ENCODE peak calls at places on chromosomes 11 and 22, in eight cellular contexts. One of them, this sample, is unnamed.

GRCh38 chr11:71927813-71928738 is at the start of gene XNDC1N:
- DNase-seq in lower leg skin: peak
- DNase-seq in endodermal cell: peak
- DNase-seq in Caco-2: peak
- DNase-seq in mucosa of descending colon: peak
- DNase-seq in upper lobe of right lung: peak
- DNase-seq in BJ: peak
- DNase-seq in BE2C: peak
- DNase-seq in this sample: peak

GRCh38 chr11:70290341-70291065 is 20.0 kb downstream of the PPFIA1 start:
- DNase-seq in lower leg skin: no peak
- DNase-seq in endodermal cell: no peak
- DNase-seq in Caco-2: no peak
- DNase-seq in mucosa of descending colon: no peak
- DNase-seq in upper lobe of right lung: no peak
- DNase-seq in BJ: no peak
- DNase-seq in BE2C: no peak
- DNase-seq in this sample: no peak

GRCh38 chr11:133821776-133822175 is 23.5 kb downstream of the SPATA19 start:
- DNase-seq in lower leg skin: peak
- DNase-seq in endodermal cell: peak
- DNase-seq in Caco-2: peak
- DNase-seq in mucosa of descending colon: no peak
- DNase-seq in upper lobe of right lung: no peak
- DNase-seq in BJ: no peak
- DNase-seq in BE2C: peak
- DNase-seq in this sample: no peak

GRCh38 chr11:5737091-5737490 is 843 bp downstream of the OR56B1 start:
- DNase-seq in lower leg skin: no peak
- DNase-seq in endodermal cell: no peak
- DNase-seq in Caco-2: no peak
- DNase-seq in mucosa of descending colon: no peak
- DNase-seq in upper lobe of right lung: no peak
- DNase-seq in BJ: no peak
- DNase-seq in BE2C: no peak
- DNase-seq in this sample: peak

GRCh38 chr11:23976369-23976768 is 520.5 kb upstream of the LUZP2 start:
- DNase-seq in lower leg skin: no peak
- DNase-seq in endodermal cell: no peak
- DNase-seq in Caco-2: no peak
- DNase-seq in mucosa of descending colon: no peak
- DNase-seq in upper lobe of right lung: no peak
- DNase-seq in BJ: no peak
- DNase-seq in BE2C: no peak
- DNase-seq in this sample: peak

GRCh38 chr11:29263971-29264682 is 752.7 kb downstream of the KCNA4 start:
- DNase-seq in lower leg skin: no peak
- DNase-seq in endodermal cell: no peak
- DNase-seq in Caco-2: no peak
- DNase-seq in mucosa of descending colon: no peak
- DNase-seq in upper lobe of right lung: no peak
- DNase-seq in BJ: no peak
- DNase-seq in BE2C: no peak
- DNase-seq in this sample: peak

GRCh38 chr22:32204856-32205722 is at the start of gene RFPL2:
- DNase-seq in lower leg skin: no peak
- DNase-seq in endodermal cell: peak
- DNase-seq in Caco-2: peak
- DNase-seq in mucosa of descending colon: peak
- DNase-seq in upper lobe of right lung: peak
- DNase-seq in BJ: no peak
- DNase-seq in BE2C: peak
- DNase-seq in this sample: peak

GRCh38 chr22:47967841-47968240 is 1205.4 kb downstream of the TBC1D22A start:
- DNase-seq in lower leg skin: no peak
- DNase-seq in endodermal cell: no peak
- DNase-seq in Caco-2: no peak
- DNase-seq in mucosa of descending colon: no peak
- DNase-seq in upper lobe of right lung: no peak
- DNase-seq in BJ: no peak
- DNase-seq in BE2C: no peak
- DNase-seq in this sample: no peak

GRCh38 chr11:130514316-130514715 is 65.9 kb downstream of the ADAMTS15 start:
- DNase-seq in lower leg skin: no peak
- DNase-seq in endodermal cell: no peak
- DNase-seq in Caco-2: no peak
- DNase-seq in mucosa of descending colon: no peak
- DNase-seq in upper lobe of right lung: no peak
- DNase-seq in BJ: no peak
- DNase-seq in BE2C: no peak
- DNase-seq in this sample: peak

GRCh38 chr11:2932850-2933251 is 3.6 kb upstream of the PHLDA2 start:
- DNase-seq in lower leg skin: no peak
- DNase-seq in endodermal cell: no peak
- DNase-seq in Caco-2: peak
- DNase-seq in mucosa of descending colon: peak
- DNase-seq in upper lobe of right lung: peak
- DNase-seq in BJ: no peak
- DNase-seq in BE2C: no peak
- DNase-seq in this sample: peak

GRCh38 chr11:84608788-84609309 is 1018.3 kb downstream of the DLG2 start:
- DNase-seq in lower leg skin: no peak
- DNase-seq in endodermal cell: no peak
- DNase-seq in Caco-2: no peak
- DNase-seq in mucosa of descending colon: no peak
- DNase-seq in upper lobe of right lung: no peak
- DNase-seq in BJ: no peak
- DNase-seq in BE2C: no peak
- DNase-seq in this sample: no peak

GRCh38 chr11:45500457-45500856 is 165.0 kb downstream of the CHST1 start:
- DNase-seq in lower leg skin: peak
- DNase-seq in endodermal cell: peak
- DNase-seq in Caco-2: no peak
- DNase-seq in mucosa of descending colon: no peak
- DNase-seq in upper lobe of right lung: no peak
- DNase-seq in BJ: no peak
- DNase-seq in BE2C: no peak
- DNase-seq in this sample: no peak

DNA sequence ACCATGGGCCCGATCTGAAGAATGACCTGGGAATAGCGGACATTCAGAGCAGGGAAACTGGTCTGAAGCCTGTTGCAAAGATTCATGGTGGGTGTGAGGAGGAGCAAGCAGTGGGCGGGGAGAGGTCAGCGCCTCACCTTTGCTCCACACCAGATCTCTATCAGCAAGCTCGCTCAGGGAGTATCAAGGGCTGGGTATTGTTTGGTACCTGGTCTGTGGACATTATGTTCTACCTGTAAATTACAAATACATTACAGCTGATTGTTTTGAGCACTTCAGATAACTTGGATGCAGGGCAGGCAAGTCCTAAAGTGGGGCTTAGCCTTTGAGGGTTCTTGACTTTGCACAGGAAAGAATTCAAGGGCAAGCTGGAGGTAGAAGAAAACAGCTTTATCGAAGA is 10.8 kb upstream of the SEC14L4 start:
- DNase-seq in lower leg skin: no peak
- DNase-seq in endodermal cell: no peak
- DNase-seq in Caco-2: no peak
- DNase-seq in mucosa of descending colon: no peak
- DNase-seq in upper lobe of right lung: no peak
- DNase-seq in BJ: no peak
- DNase-seq in BE2C: no peak
- DNase-seq in this sample: no peak
- TF ChIP-seq CTCF in lower leg skin: no peak
- TF ChIP-seq CTCF in endodermal cell: no peak
- TF ChIP-seq CTCF in Caco-2: no peak
- TF ChIP-seq CTCF in mucosa of descending colon: no peak
- TF ChIP-seq CTCF in upper lobe of right lung: no peak
- TF ChIP-seq CTCF in BJ: no peak
- TF ChIP-seq CTCF in BE2C: no peak
- TF ChIP-seq CTCF in this sample: no peak

GRCh38 chr11:99818991-99819390 is 798.2 kb downstream of the CNTN5 start:
- DNase-seq in lower leg skin: no peak
- DNase-seq in endodermal cell: no peak
- DNase-seq in Caco-2: no peak
- DNase-seq in mucosa of descending colon: no peak
- DNase-seq in upper lobe of right lung: no peak
- DNase-seq in BJ: no peak
- DNase-seq in BE2C: no peak
- DNase-seq in this sample: no peak
- H3K4me3 ChIP-seq in lower leg skin: no peak
- H3K4me3 ChIP-seq in endodermal cell: no peak
- H3K4me3 ChIP-seq in Caco-2: no peak
- H3K4me3 ChIP-seq in mucosa of descending colon: no peak
- H3K4me3 ChIP-seq in upper lobe of right lung: no peak
- H3K4me3 ChIP-seq in BJ: no peak
- H3K4me3 ChIP-seq in BE2C: no peak
- H3K4me3 ChIP-seq in this sample: no peak

DNA sequence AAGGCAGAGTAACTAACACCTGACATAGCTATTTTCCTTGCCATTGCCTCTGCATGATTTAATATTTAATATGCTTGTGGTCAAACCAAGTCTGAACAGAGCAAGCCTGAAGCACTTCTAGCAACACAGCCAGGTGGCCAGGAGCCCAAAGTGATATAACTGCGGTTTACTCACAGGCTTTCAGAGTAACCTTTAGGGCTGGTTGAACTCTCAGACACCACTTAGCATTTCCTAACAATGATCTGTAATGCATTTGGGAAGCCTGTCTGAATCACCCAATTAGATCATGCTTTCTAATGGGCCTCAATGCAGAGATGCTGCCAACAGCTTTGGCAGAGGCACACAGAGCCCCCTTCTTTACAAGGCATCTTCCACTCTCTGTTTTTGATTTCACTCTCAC is 96.1 kb downstream of the FDX1 start:
- DNase-seq in lower leg skin: no peak
- DNase-seq in endodermal cell: no peak
- DNase-seq in Caco-2: no peak
- DNase-seq in mucosa of descending colon: no peak
- DNase-seq in upper lobe of right lung: no peak
- DNase-seq in BJ: peak
- DNase-seq in BE2C: no peak
- DNase-seq in this sample: peak
- TF ChIP-seq CTCF in lower leg skin: no peak
- TF ChIP-seq CTCF in endodermal cell: no peak
- TF ChIP-seq CTCF in Caco-2: no peak
- TF ChIP-seq CTCF in mucosa of descending colon: no peak
- TF ChIP-seq CTCF in upper lobe of right lung: no peak
- TF ChIP-seq CTCF in BJ: no peak
- TF ChIP-seq CTCF in BE2C: no peak
- TF ChIP-seq CTCF in this sample: no peak

GRCh38 chr11:1574256-1575242 is 2.5 kb upstream of the DUSP8 start:
- DNase-seq in lower leg skin: no peak
- DNase-seq in endodermal cell: peak
- DNase-seq in Caco-2: no peak
- DNase-seq in mucosa of descending colon: peak
- DNase-seq in upper lobe of right lung: peak
- DNase-seq in BJ: no peak
- DNase-seq in BE2C: peak
- DNase-seq in this sample: peak

GRCh38 chr11:1573847-1574255 is 1.8 kb upstream of the DUSP8 start:
- DNase-seq in lower leg skin: no peak
- DNase-seq in endodermal cell: peak
- DNase-seq in Caco-2: no peak
- DNase-seq in mucosa of descending colon: peak
- DNase-seq in upper lobe of right lung: peak
- DNase-seq in BJ: no peak
- DNase-seq in BE2C: no peak
- DNase-seq in this sample: no peak

GRCh38 chr11:1572200-1573076 is at the start of gene DUSP8:
- DNase-seq in lower leg skin: peak
- DNase-seq in endodermal cell: peak
- DNase-seq in Caco-2: peak
- DNase-seq in mucosa of descending colon: peak
- DNase-seq in upper lobe of right lung: peak
- DNase-seq in BJ: no peak
- DNase-seq in BE2C: peak
- DNase-seq in this sample: peak

GRCh38 chr11:1571760-1572199 is 291 bp downstream of the DUSP8 start:
- DNase-seq in lower leg skin: no peak
- DNase-seq in endodermal cell: no peak
- DNase-seq in Caco-2: no peak
- DNase-seq in mucosa of descending colon: no peak
- DNase-seq in upper lobe of right lung: no peak
- DNase-seq in BJ: no peak
- DNase-seq in BE2C: no peak
- DNase-seq in this sample: no peak

GRCh38 chr11:1573077-1573846 is 1.2 kb upstream of the DUSP8 start:
- DNase-seq in lower leg skin: no peak
- DNase-seq in endodermal cell: peak
- DNase-seq in Caco-2: no peak
- DNase-seq in mucosa of descending colon: peak
- DNase-seq in upper lobe of right lung: peak
- DNase-seq in BJ: no peak
- DNase-seq in BE2C: no peak
- DNase-seq in this sample: no peak
- H3K4me3 ChIP-seq in lower leg skin: no peak
- H3K4me3 ChIP-seq in endodermal cell: peak
- H3K4me3 ChIP-seq in Caco-2: peak
- H3K4me3 ChIP-seq in mucosa of descending colon: peak
- H3K4me3 ChIP-seq in upper lobe of right lung: peak
- H3K4me3 ChIP-seq in BJ: peak
- H3K4me3 ChIP-seq in BE2C: peak
- H3K4me3 ChIP-seq in this sample: no peak